ENCODE peak calls at places on chromosomes 16 and 17, in four cellular contexts. L, E, I and T are unnamed samples.

GRCh38 chr16:16143038-16143763 is 80.1 kb downstream of the ABCC6 start:
- DNase-seq in L (peak; percentile 37), E (no peak), I (no peak), T (peak; percentile 21)

GRCh38 chr16:72107371-72107770 is 13.7 kb downstream of the DHX38 start:
- DNase-seq in L (no peak), E (no peak), I (no peak), T (no peak)

GRCh38 chr16:84144859-84145639 is at the start of the genes DNAAF1 and HSDL1:
- DNase-seq in L (peak; percentile 96), E (peak; percentile 92), I (peak; percentile 96), T (peak; percentile 55)

GRCh38 chr16:35797811-35798210 is 2338.4 kb downstream of the TP53TG3F start:
- DNase-seq in L (no peak), E (no peak), I (no peak), T (no peak)

GRCh38 chr16:86604436-86605220 is 26.3 kb downstream of the FOXL1 start:
- DNase-seq in L (no peak), E (no peak), I (peak; percentile 15), T (no peak)

GRCh38 chr17:55416470-55417052 is 5.1 kb downstream of the MMD start:
- DNase-seq in L (no peak), E (no peak), I (no peak), T (peak; percentile 39)

GRCh38 chr16:25219070-25219737 is 2.5 kb downstream of the AQP8 start:
- DNase-seq in L (no peak), E (no peak), I (no peak), T (no peak)

GRCh38 chr16:842631-843560 is 42.4 kb upstream of the GNG13 start:
- DNase-seq in L (peak; percentile 71), E (peak; percentile 38), I (no peak), T (no peak)

GRCh38 chr16:25253322-25253721 is 4.3 kb downstream of the ZKSCAN2 start:
- DNase-seq in L (no peak), E (no peak), I (no peak), T (no peak)

GRCh38 chr17:83180264-83180995 is 101.0 kb downstream of the METRNL start:
- DNase-seq in L (no peak), E (no peak), I (no peak), T (no peak)

GRCh38 chr17:33261911-33262665 is 31.0 kb downstream of the ASIC2 start:
- DNase-seq in L (no peak), E (peak; percentile 40), I (no peak), T (no peak)

GRCh38 chr17:77581480-77581879 is 377.0 kb upstream of the TNRC6C start:
- DNase-seq in L (no peak), E (no peak), I (no peak), T (peak; percentile 83)

GRCh38 chr17:7133424-7133823 is 18.8 kb upstream of the ASGR2 start:
- DNase-seq in L (no peak), E (no peak), I (peak; percentile 7), T (no peak)

GRCh38 chr16:71927383-71927782 is 32.1 kb downstream of the IST1 start:
- DNase-seq in L (no peak), E (no peak), I (no peak), T (peak; percentile 65)

GRCh38 chr17:59004338-59005111 is 102.2 kb downstream of the TRIM37 start:
- DNase-seq in L (no peak), E (no peak), I (peak; percentile 57), T (peak; percentile 56)

GRCh38 chr16:81694494-81695285 is 84.4 kb upstream of the PLCG2 start:
- DNase-seq in L (no peak), E (no peak), I (no peak), T (no peak)

GRCh38 chr17:5027299-5027698 is 7.9 kb downstream of the SLC52A1 start:
- DNase-seq in L (no peak), E (no peak), I (no peak), T (no peak)

GRCh38 chr17:574061-574460 is 140.6 kb downstream of the VPS53 start:
- DNase-seq in L (no peak), E (no peak), I (no peak), T (no peak)

GRCh38 chr16:24035127-24035842 is 199.5 kb downstream of the PRKCB start:
- DNase-seq in L (no peak), E (peak; percentile 56), I (peak; percentile 42), T (no peak)

DNA sequence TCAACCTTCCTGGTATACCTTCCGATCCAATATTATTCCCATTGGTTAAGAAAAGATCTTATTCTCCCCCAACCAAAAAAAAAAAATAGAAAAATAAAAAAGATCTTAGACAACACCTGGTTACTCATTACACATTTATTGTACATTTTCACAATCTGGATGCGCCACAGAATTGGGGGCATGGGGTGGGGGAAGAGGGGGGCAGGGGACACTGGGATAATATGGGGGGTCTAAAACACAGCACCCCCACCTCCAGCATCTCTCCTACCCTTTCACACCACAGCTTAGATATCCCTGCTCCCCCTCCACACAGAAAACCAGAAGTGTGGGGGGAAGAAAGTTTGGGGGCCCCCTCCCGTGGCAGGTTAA is 3.7 kb downstream of the VAMP2 start:
- DNase-seq in L (peak; percentile 45), E (no peak), I (no peak), T (no peak)
- TF ChIP-seq CTCF in L (no peak), E (no peak), I (no peak), T (no peak)

DNA sequence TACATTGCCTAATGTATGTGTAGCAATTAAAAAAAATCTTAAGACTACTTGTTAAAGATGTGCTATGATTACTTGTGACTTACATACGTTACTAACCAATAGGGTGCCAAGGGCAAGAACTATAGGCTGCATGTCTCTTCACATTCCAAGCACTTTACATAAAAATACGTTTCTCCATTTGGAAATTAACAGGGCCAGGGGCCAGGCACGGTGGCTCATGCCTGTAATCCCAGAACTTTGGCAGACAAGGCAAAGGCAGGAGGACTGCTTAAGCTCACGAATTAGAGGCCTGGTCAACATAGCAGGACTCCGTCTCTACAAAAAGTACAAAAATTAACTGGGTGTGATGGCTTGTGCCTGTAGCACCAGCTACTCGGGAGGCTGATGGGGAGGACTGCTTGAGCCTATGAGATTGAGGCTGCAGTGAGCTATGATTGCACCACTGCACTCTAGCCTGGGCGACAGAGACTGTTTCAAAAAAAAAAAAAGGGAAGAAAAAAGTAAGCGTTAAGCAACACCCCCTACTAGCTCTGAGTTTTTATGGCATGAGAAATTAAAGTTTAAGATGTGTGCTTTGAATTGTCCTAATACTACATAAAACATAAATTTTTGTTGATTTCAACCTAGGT is 12.3 kb downstream of the PSMD12 start:
- DNase-seq in L (no peak), E (no peak), I (no peak), T (no peak)
- H3K36me3 ChIP-seq in L (peaks cover 5% of the 10 kb centered on the region), E (peaks cover 4% of the 10 kb centered on the region), I (peaks cover 45% of the 10 kb centered on the region), T (peaks cover 8% of the 10 kb centered on the region)

DNA sequence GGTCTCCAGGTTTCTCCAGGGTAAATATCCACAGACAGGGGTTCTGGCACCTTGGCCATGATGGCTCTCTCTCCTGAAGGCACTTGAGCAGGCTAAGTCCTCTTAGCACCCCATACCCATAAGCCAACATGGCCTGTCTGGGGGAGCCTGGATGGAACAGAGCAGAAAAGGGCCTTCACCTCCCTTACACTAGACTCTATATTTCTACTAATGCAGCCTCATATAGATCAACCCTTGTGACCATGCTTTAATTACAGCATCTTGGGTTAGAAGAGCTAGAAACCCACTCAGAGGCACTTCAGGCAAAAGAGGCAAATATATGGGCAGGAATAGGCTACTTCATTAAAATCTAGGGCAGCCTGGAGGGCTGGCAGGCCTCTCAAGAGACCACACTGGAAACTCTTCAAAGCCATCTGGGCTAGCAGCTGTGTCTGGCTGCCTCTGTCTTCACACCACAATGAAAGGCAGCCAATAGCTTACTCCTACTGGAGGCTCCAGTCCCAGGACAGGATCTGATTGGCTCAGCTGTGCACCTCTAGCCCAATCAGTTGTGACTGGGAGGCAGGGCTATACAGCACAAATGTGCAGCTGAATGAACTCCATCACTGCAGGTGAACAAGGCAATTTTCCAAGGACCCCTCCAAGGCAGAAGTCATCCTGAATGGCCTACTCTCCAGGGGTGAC is 4.7 kb upstream of the CDT1 start:
- DNase-seq in L (no peak), E (no peak), I (no peak), T (no peak)
- H3K4me3 ChIP-seq in L (no peak overlapping the region), E (no peak overlapping the region), I (no peak overlapping the region), T (no peak overlapping the region)

DNA sequence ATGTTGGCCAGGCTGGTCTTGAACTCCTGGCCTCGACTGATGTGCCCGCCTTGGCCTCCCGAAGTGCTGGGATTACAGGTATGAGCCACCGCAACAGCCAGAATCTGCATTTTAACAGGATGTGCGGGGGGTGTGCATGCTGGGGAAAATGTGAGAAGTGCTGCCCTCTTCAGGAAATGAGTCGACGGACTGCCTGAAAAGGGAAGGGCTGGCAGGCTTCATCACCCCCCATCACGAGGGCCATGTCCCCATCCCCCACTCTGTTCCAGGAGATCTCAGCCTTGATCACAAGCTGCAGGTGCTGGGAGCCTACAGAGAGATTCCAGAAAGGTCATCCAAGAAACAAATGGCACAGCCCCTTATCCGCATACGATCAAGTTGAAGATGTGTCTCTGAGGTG is 195.3 kb upstream of the RPL38 start:
- DNase-seq in L (no peak), E (no peak), I (no peak), T (no peak)
- TF ChIP-seq CTCF in L (no peak), E (no peak), I (no peak), T (peak; percentile 7)

DNA sequence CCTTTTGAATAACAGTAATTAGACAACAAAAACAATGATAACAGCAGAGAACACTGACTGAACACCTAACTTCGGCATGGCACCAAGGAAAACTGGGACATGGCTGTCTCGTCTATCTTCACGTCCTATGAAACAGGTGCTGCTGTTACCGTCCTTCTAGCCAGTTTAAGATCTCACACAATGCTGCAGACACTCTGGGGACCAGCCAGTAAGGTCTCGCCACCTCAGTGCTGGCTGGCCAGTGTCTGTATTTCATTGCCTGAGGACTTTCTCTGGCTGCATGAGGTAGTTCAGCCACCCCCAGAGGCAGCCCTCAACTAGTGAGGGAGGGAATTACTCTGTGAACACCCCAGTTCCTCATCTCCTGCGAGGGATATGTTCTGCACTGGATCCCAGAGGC is 57.6 kb downstream of the AMFR start:
- DNase-seq in L (no peak), E (no peak), I (no peak), T (no peak)
- H3K36me3 ChIP-seq in L (peaks cover 11% of the 10 kb centered on the region), E (no peaks in the 10 kb centered on the region), I (peaks cover 18% of the 10 kb centered on the region), T (peaks cover 27% of the 10 kb centered on the region)

GRCh38 chr16:27318399-27319256 is 4.9 kb downstream of the IL4R start:
- DNase-seq in L (peak; percentile 77), E (peak; percentile 65), I (peak; percentile 22), T (peak; percentile 100)
- H3K4me3 ChIP-seq in L (no peak overlapping the region), E (no peak overlapping the region), I (peak overlapping the region; percentile 12), T (no peak overlapping the region)

GRCh38 chr17:65455972-65456343 is 105.5 kb downstream of the AXIN2 start:
- DNase-seq in L (no peak), E (no peak), I (no peak), T (no peak)
- TF ChIP-seq CTCF in L (peak; percentile 52), E (no peak), I (no peak), T (peak; percentile 23)

DNA sequence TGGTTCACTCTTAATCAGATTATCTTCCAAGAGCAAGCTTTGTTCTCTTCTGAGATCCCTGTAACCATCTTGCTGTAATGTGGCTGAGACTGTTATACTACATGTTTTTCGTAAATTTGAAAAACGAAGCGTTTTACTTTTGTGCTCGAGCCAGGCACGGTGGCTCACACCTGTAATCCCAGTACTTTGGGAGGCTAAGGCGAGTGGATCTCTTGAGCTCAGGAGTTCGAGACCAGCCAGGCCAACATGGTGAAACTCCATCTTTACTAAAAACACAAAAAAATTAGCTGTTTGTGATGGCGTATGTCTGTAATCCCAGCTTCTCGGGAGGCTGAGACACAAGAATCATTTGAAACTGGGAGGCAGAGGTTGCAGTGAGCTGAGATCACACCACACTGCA is 7.8 kb downstream of the CUEDC1 start:
- DNase-seq in L (no peak), E (no peak), I (no peak), T (no peak)
- H3K36me3 ChIP-seq in L (no peaks in the 10 kb centered on the region), E (no peaks in the 10 kb centered on the region), I (no peaks in the 10 kb centered on the region), T (no peaks in the 10 kb centered on the region)

GRCh38 chr16:69486724-69487123 is 62.3 kb downstream of the CYB5B start:
- DNase-seq in L (no peak), E (no peak), I (no peak), T (no peak)
- H3K4me3 ChIP-seq in L (no peak overlapping the region), E (no peak overlapping the region), I (no peak overlapping the region), T (no peak overlapping the region)

GRCh38 chr16:79334127-79334526 is 266.4 kb downstream of the MAF start:
- DNase-seq in L (no peak), E (no peak), I (no peak), T (no peak)
- TF ChIP-seq CTCF in L (peak; percentile 15), E (no peak), I (no peak), T (no peak)